ENCODE peak calls at places on chromosomes 16 and 17, in seven cellular contexts. C is IMR-90, F is mesendoderm, N is mesenchymal stem cell, B is neuronal stem cell, R is H9, O is H1. V is an unnamed sample.

GRCh38 chr17:63086483-63087185 is 120.6 kb downstream of the TANC2 start:
- DNase-seq in O (no peak), F (no peak), N (no peak), B (no peak), C (no peak), R (no peak), V (no peak)

GRCh38 chr16:57045694-57046381 is 46.5 kb upstream of the CPNE2 start:
- DNase-seq in F (peak), O (peak), R (peak), B (peak), N (peak), C (peak), V (no peak)

GRCh38 chr17:37274432-37274831 is 101.4 kb upstream of the C17orf78 start:
- DNase-seq in R (no peak), N (peak), F (no peak), C (no peak), B (no peak), O (no peak), V (no peak)

GRCh38 chr17:8706431-8706830 is 38.2 kb downstream of the CCDC42 start:
- DNase-seq in B (no peak), R (no peak), N (no peak), O (no peak), F (no peak), C (no peak), V (peak)

GRCh38 chr17:83145831-83146230 is 66.4 kb downstream of the METRNL start:
- DNase-seq in C (no peak), O (no peak), N (no peak), B (no peak), R (no peak), F (no peak), V (no peak)

GRCh38 chr16:1157639-1158455 is 4.9 kb downstream of the CACNA1H start:
- DNase-seq in F (no peak), N (no peak), C (no peak), B (no peak), R (no peak), O (no peak), V (no peak)

GRCh38 chr17:46159686-46160085 is 33.5 kb downstream of the KANSL1 start:
- DNase-seq in F (no peak), B (no peak), O (no peak), R (no peak), C (peak), N (peak), V (peak)

GRCh38 chr16:21150375-21151001 is at the start of gene DNAH3:
- DNase-seq in N (no peak), C (no peak), B (no peak), F (no peak), R (no peak), O (no peak), V (no peak)

GRCh38 chr17:4199818-4200402 is 56.9 kb downstream of the CYB5D2 start:
- DNase-seq in N (peak), O (no peak), B (peak), F (peak), R (peak), C (peak), V (peak)

GRCh38 chr17:36464765-36465088 is 21.8 kb upstream of the ZNHIT3 start:
- DNase-seq in C (no peak), N (no peak), F (no peak), R (peak), O (peak), B (no peak), V (no peak)

GRCh38 chr17:17052462-17053221 is 10.4 kb downstream of the MPRIP start:
- DNase-seq in F (no peak), C (no peak), B (no peak), R (peak), O (no peak), N (no peak), V (no peak)

GRCh38 chr17:10824874-10825273 is 13.0 kb downstream of the PIRT start:
- DNase-seq in R (no peak), C (no peak), F (no peak), B (no peak), N (no peak), O (no peak), V (no peak)

GRCh38 chr16:80150978-80151705 is 389.7 kb upstream of the DYNLRB2 start:
- DNase-seq in O (no peak), F (no peak), B (no peak), R (no peak), N (no peak), C (peak), V (no peak)

DNA sequence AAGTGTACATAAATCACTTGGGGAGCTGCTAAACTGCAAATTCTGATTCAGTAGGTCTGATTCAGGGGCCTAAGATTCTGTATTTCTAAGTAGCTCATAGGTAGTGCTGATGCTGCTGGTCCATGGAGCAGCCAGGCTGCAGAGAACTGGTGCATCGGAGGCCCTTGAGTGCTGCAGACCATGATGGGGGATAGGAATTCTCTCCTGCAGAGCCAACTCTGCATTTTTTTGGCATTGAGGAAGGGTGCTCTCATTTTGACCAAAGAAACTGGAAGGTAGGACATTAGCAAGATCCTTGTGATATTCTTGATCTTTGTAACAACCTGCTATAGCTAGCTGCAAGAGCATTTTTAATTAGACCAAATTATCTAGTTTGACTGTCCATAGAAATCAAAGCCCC is 4.7 kb downstream of the HOXB2 start:
- DNase-seq in N (peak), C (peak), F (no peak), R (no peak), O (no peak), B (no peak), V (no peak)
- H3K9ac ChIP-seq in N (peak), C (no peak), F (no peak), R (no peak), O (no peak), B (no peak), V (no peak)

DNA sequence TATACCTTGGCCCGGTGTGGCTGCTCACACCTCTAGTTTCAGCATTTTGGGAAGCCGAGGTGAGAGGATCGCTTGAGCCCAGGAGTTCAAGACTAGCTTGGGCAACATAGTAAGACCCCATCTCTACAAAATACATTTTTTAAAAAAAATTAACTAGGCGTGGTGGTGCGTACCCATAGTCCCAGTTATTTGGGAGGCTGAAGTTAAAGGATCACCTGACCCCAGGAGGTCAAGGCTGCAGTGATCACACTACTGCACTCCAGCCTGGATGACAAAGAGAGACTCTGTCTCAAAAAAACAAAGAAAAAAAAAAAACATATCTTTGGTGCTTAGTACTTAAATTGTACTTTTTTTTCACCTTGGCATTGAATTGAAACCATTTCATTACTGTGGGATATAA is 99.0 kb downstream of the CACNG1 start:
- DNase-seq in O (no peak), N (no peak), R (no peak), B (no peak), F (no peak), C (no peak), V (no peak)
- H4K8ac ChIP-seq in O (no peak), N (no peak), R (no peak), B (no peak), F (no peak), C (no peak), V (no peak)

DNA sequence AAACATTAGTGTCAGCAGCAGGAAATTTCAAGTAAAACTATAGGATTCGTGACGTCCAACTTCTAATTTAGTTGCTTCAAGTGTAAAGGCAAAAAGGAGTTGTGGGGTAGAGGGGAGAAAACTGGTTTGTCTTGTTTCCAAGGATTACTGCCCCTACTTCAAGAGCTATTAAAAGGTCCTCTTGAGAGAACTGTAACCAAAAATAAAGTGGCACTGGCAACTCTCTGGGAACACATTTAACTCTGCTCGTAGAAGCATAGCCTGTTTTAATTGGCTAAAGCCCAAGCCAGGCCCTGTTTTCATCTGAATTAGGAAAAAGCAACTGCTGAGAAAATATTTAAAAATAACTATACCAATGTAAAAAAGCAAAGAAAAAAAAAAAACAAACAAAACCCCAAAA is 51.8 kb upstream of the AKAP1 start:
- DNase-seq in C (no peak), N (no peak), B (no peak), O (no peak), F (no peak), R (no peak), V (no peak)
- H3K9ac ChIP-seq in C (no peak), N (no peak), B (no peak), O (no peak), F (no peak), R (no peak), V (no peak)

DNA sequence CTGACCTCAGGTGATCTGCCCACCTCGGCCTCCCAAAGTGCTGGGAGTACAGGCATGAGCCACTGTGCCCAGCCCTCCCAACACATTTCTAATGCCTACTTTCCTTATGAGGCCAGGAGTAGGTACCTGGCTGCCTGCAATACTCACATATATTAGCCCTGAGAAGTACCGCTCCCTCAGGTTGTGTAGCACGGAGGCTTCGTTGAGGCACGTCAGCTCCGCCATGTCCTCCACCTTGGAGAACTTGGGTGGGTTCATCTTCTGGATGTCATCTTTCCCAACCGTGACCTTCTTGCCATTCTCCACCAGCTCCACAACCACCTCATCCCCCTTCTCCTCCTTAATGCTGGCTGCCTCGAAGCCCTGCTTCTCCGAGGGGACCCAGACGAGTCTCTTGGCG is 19.1 kb downstream of the MYH11 start:
- DNase-seq in N (no peak), F (no peak), C (no peak), R (no peak), B (no peak), O (no peak), V (no peak)
- H4K8ac ChIP-seq in N (no peak), F (no peak), C (no peak), R (no peak), B (no peak), O (no peak), V (no peak)